ENCODE peak calls at places on chromosomes 3 and 15, in five cellular contexts. A is GM13976, H is progenitor cell of endocrine pancreas, U is heart left ventricle, D is mucosa of descending colon. X is an unnamed sample.
A peak's percentile ranks its signal among the peaks of the same experiment; 100 is the strongest.

GRCh38 chr15:55588070-55588817 is at the start of gene PYGO1:
- DNase-seq in A (peak; percentile 77), H (peak; percentile 56), U (peak; percentile 53), D (peak; percentile 38), X (peak; percentile 77)

GRCh38 chr3:54706783-54707182 is 221.1 kb downstream of the LRTM1 start:
- DNase-seq in A (no peak), H (no peak), U (no peak), D (no peak), X (no peak)

GRCh38 chr15:64847016-64847415 is 5.3 kb downstream of the PLEKHO2 start:
- DNase-seq in A (no peak), H (no peak), U (no peak), D (peak; percentile 18), X (no peak)

GRCh38 chr15:92902020-92902419 is 1.9 kb downstream of the CHD2 start:
- DNase-seq in A (no peak), H (no peak), U (no peak), D (no peak), X (no peak)

GRCh38 chr3:141237701-141238521 is 6.3 kb downstream of the PXYLP1 start:
- DNase-seq in A (no peak), H (no peak), U (peak; percentile 69), D (no peak), X (no peak)

GRCh38 chr3:158447408-158447807 is 123.6 kb upstream of the MLF1 start:
- DNase-seq in A (no peak), H (no peak), U (no peak), D (no peak), X (no peak)

GRCh38 chr3:77707271-77707670 is 667.4 kb downstream of the ROBO2 start:
- DNase-seq in A (no peak), H (no peak), U (no peak), D (no peak), X (no peak)

GRCh38 chr15:32718822-32719716 is 1.3 kb downstream of the GREM1 start:
- DNase-seq in A (peak; percentile 38), H (peak; percentile 14), U (no peak), D (peak; percentile 50), X (peak; percentile 35)

GRCh38 chr15:83207622-83208356 is at the start of gene HDGFL3:
- DNase-seq in A (peak; percentile 62), H (peak; percentile 49), U (peak; percentile 72), D (peak; percentile 56), X (peak; percentile 71)
- TF ChIP-seq CTCF in A (no peak), H (peak; percentile 17), U (no peak), D (no peak), X (peak; percentile 48)

DNA sequence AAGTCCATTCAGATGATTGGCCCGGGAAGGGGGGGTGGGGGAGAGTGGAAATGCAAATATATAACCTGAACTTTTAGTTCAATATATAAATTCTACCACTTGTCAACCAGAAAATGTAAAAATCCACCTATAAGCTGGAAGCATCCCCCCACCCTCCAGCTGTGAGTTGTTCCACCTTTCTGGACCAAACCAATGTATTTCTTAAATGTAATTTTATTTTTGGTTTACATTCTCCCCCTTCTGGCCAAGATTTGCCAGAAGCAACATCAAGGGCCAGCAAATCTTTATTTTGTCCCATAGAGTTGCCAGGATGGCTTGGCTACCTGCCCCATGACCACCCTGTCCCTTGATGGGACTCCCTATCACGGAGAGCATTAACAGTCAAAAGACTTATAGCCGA is 545.7 kb downstream of the TBL1XR1 start:
- DNase-seq in A (no peak), H (no peak), U (no peak), D (no peak), X (no peak)
- TF ChIP-seq CTCF in A (no peak), H (no peak), U (no peak), D (no peak), X (no peak)

DNA sequence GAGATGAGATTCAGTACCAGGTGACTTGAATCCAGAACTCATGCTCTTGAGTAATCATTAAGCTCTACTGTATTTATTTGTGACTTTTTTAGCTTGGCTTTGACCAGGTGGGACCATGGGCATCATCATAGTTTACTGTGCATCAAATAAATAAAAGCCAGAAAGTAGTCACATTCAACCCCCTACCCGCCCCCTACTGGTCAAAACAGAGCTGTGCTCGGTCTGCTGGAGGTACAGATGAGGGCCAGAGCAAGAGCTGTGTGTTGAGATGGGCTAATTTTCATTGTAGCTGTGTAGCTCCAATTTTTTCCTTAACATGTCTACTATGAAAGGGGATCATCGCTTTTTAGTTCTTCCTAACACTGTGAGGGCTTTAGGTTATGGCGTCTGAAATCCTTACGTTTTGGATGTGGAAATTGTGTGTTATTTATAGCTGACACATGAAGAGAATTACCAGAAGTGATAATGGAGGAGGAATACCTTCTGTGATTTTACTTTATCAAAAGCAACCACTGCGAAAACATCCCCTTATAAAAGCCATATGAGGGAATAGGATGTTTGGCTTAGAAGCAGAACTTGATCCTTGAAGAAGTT is 375.1 kb downstream of the PTPRG start:
- DNase-seq in A (peak; percentile 35), H (no peak), U (no peak), D (peak; percentile 33), X (peak; percentile 21)
- TF ChIP-seq CTCF in A (peak; percentile 66), H (peak; percentile 56), U (peak; percentile 26), D (no peak), X (peak; percentile 74)

GRCh38 chr3:117355566-117355965 is 646.0 kb downstream of the TUSC7 start:
- DNase-seq in A (peak; percentile 9), H (no peak), U (no peak), D (no peak), X (peak; percentile 11)
- TF ChIP-seq CTCF in A (peak; percentile 16), H (peak; percentile 62), U (peak; percentile 29), D (no peak), X (peak; percentile 45)

GRCh38 chr3:137771401-137772230 is 7.5 kb downstream of the SOX14 start:
- DNase-seq in A (peak; percentile 23), H (no peak), U (no peak), D (no peak), X (no peak)
- TF ChIP-seq CTCF in A (no peak), H (no peak), U (no peak), D (no peak), X (no peak)

GRCh38 chr3:62497156-62497555 is 123.8 kb upstream of the FEZF2 start:
- DNase-seq in A (no peak), H (no peak), U (no peak), D (no peak), X (no peak)

GRCh38 chr3:62496509-62496908 is 123.2 kb upstream of the FEZF2 start:
- DNase-seq in A (no peak), H (no peak), U (no peak), D (no peak), X (no peak)

DNA sequence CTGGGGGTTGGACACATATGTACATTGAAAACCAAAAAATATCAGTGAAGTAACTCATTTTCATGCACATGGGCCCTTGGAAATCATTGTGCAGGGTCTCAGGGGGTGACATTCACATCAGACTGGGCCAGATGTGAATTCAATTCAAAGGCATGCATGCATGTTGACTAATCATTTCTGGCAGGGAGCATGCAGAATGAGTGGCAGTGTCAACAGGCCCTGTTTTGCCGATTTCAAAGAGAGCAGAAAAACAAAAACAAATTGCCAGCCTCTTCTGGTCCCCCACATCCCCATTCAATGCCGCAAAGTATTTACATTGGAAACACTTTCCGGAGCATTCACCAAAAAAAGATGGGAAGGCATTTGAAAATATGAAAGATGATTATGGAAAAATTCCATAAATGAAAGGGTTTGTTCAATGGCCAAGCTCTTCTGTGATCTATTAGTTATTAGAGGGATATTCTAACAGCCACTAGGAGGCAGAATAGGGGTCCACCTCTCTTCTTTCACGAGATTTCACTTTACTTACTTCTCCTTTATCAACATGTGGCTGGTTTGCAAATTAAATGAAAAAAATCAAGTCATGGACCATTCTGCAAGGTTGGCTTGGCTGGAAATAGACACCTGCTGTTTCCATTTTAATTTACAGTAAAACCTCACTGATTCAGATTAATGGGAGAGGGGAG is 119.9 kb upstream of the FEZF2 start:
- DNase-seq in A (no peak), H (no peak), U (no peak), D (no peak), X (no peak)
- TF ChIP-seq CTCF in A (no peak), H (peak; percentile 36), U (no peak), D (no peak), X (no peak)

X was measured in GM13977.